ENCODE peak calls at places on chromosomes 5 and 9, in six cellular contexts. H, Y, T, P, S and Q are unnamed samples.

GRCh38 chr9:130756037-130756436 is 62.5 kb downstream of the EXOSC2 start:
- DNase-seq in H (no peak), T (no peak), S (no peak), Y (no peak), P (no peak), Q (no peak)

GRCh38 chr9:79264511-79265448 is 307.0 kb upstream of the TLE4 start:
- DNase-seq in S (no peak), T (no peak), P (no peak), H (no peak), Y (no peak), Q (no peak)

GRCh38 chr5:136275601-136276000 is 82.6 kb upstream of the SMIM32 start:
- DNase-seq in P (no peak), Y (no peak), S (no peak), T (no peak), H (no peak), Q (no peak)

GRCh38 chr9:128011071-128011817 is 30.5 kb upstream of the EEIG1 start:
- DNase-seq in S (no peak), P (no peak), Y (no peak), T (no peak), H (no peak), Q (no peak)

GRCh38 chr5:91556-92263 is at the start of gene PLEKHG4B:
- DNase-seq in H (no peak), S (no peak), Y (no peak), T (no peak), P (no peak), Q (peak; percentile 86)

GRCh38 chr9:70852711-70853240 is 268.6 kb downstream of the TRPM3 start:
- DNase-seq in Y (no peak), S (no peak), P (no peak), H (no peak), T (peak; percentile 22), Q (no peak)

GRCh38 chr5:26192496-26192895 is 845.9 kb downstream of the CDH9 start:
- DNase-seq in H (no peak), S (no peak), T (no peak), P (no peak), Y (no peak), Q (no peak)

GRCh38 chr5:171314728-171315385 is 5.8 kb downstream of the TLX3 start:
- DNase-seq in T (no peak), S (no peak), Y (peak; percentile 86), P (no peak), H (no peak), Q (no peak)

GRCh38 chr9:135330307-135330631 is 149.3 kb upstream of the PPP1R26 start:
- DNase-seq in S (peak; percentile 4), T (no peak), H (no peak), Y (no peak), P (peak; percentile 31), Q (peak; percentile 65)

GRCh38 chr9:95494416-95495371 is 22.1 kb downstream of the PTCH1 start:
- DNase-seq in T (no peak), H (no peak), P (peak; percentile 90), S (no peak), Y (no peak), Q (no peak)

GRCh38 chr5:79225026-79225425 is 10.9 kb upstream of the JMY start:
- DNase-seq in S (no peak), T (peak; percentile 60), Y (no peak), H (no peak), P (no peak), Q (no peak)

GRCh38 chr9:16202913-16203734 is 650.3 kb downstream of the CCDC171 start:
- DNase-seq in Y (no peak), H (no peak), T (peak; percentile 95), P (no peak), S (no peak), Q (no peak)

GRCh38 chr5:149550267-149550582 is 1.0 kb downstream of the CSNK1A1 start:
- DNase-seq in H (no peak), T (peak; percentile 79), Y (no peak), P (no peak), S (no peak), Q (no peak)

GRCh38 chr5:54390015-54390414 is 65.5 kb upstream of the HSPB3 start:
- DNase-seq in H (peak; percentile 40), S (no peak), P (no peak), Y (no peak), T (peak; percentile 96), Q (no peak)

GRCh38 chr5:10424124-10424731 is 17.5 kb upstream of the ROPN1L start:
- DNase-seq in Y (no peak), P (no peak), H (no peak), S (no peak), T (peak; percentile 60), Q (no peak)

GRCh38 chr9:119487118-119487827 is 118.0 kb upstream of the BRINP1 start:
- DNase-seq in P (no peak), T (no peak), H (no peak), Y (no peak), S (no peak), Q (no peak)

GRCh38 chr5:76703707-76704106 is 12.2 kb upstream of the F2R start:
- DNase-seq in S (no peak), T (no peak), Y (no peak), H (no peak), P (no peak), Q (no peak)

GRCh38 chr9:110429453-110429852 is 91.8 kb upstream of the TXNDC8 start:
- DNase-seq in S (no peak), Y (no peak), H (no peak), P (no peak), T (peak; percentile 59), Q (no peak)

GRCh38 chr9:110426052-110426709 is 88.5 kb upstream of the TXNDC8 start:
- DNase-seq in S (no peak), T (peak; percentile 48), H (no peak), P (no peak), Y (no peak), Q (no peak)

GRCh38 chr9:110432253-110432652 is 94.6 kb upstream of the TXNDC8 start:
- DNase-seq in P (no peak), S (no peak), T (peak; percentile 65), H (no peak), Y (no peak), Q (no peak)

GRCh38 chr9:110427497-110428104 is 89.9 kb upstream of the TXNDC8 start:
- DNase-seq in H (no peak), T (peak; percentile 50), Y (no peak), S (peak; percentile 16), P (no peak), Q (no peak)
- TF ChIP-seq CTCF in H (no peak), T (peak; percentile 71), Y (peak; percentile 81), S (no peak), P (no peak), Q (peak; percentile 69)

GRCh38 chr5:84445049-84445685 is 60.5 kb upstream of the EDIL3 start:
- DNase-seq in T (no peak), Y (no peak), S (no peak), H (no peak), P (no peak), Q (no peak)

GRCh38 chr5:84453405-84453804 is 68.7 kb upstream of the EDIL3 start:
- DNase-seq in T (no peak), P (no peak), Y (no peak), H (no peak), S (no peak), Q (no peak)

GRCh38 chr5:84450617-84451414 is 66.1 kb upstream of the EDIL3 start:
- DNase-seq in H (no peak), P (no peak), T (peak; percentile 22), Y (no peak), S (no peak), Q (no peak)
- TF ChIP-seq CTCF in H (no peak), P (no peak), T (peak; percentile 39), Y (peak; percentile 79), S (no peak), Q (peak; percentile 64)

GRCh38 chr9:99238331-99238730 is 16.2 kb downstream of the SEC61B start:
- DNase-seq in P (no peak), S (no peak), Y (no peak), T (no peak), H (no peak), Q (no peak)

GRCh38 chr9:99244300-99245260 is 22.5 kb downstream of the SEC61B start:
- DNase-seq in Y (no peak), H (no peak), S (no peak), T (no peak), P (no peak), Q (no peak)

GRCh38 chr9:99239341-99240055 is 17.4 kb downstream of the SEC61B start:
- DNase-seq in H (no peak), P (no peak), T (peak; percentile 75), S (no peak), Y (no peak), Q (no peak)

GRCh38 chr9:99237356-99237755 is 15.3 kb downstream of the SEC61B start:
- DNase-seq in H (no peak), Y (no peak), S (no peak), P (no peak), T (no peak), Q (no peak)

DNA sequence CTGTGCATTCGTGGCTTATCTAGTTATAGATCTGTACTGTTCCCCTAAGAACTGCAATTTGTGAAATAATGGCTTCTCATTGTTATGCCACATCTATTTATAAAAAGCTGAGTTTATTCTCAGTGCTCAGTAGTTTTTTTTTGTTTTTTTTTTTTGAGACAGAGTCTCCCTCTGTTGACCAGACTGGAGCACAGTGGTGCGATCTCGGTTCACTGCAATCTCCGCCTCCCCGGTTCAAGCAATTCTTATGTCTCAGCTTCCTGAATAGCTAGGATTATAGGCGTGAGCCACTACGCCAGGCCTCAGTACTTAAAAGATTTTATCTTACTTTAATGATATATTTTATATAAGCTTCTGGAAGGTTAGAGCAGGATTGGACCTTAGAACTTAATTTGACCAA is 19.0 kb downstream of the SEC61B start:
- DNase-seq in S (no peak), Y (no peak), H (no peak), P (no peak), T (no peak), Q (no peak)
- TF ChIP-seq CTCF in S (no peak), Y (peak; percentile 42), H (no peak), P (no peak), T (no peak), Q (peak; percentile 19)

GRCh38 chr9:114592356-114592755 is 4.8 kb downstream of the ATP6V1G1 start:
- DNase-seq in P (peak; percentile 78), T (peak; percentile 37), Y (no peak), S (no peak), H (peak; percentile 26), Q (no peak)
- TF ChIP-seq CTCF in P (peak; percentile 74), T (peak; percentile 34), Y (peak; percentile 74), S (no peak), H (no peak), Q (no peak)

DNA sequence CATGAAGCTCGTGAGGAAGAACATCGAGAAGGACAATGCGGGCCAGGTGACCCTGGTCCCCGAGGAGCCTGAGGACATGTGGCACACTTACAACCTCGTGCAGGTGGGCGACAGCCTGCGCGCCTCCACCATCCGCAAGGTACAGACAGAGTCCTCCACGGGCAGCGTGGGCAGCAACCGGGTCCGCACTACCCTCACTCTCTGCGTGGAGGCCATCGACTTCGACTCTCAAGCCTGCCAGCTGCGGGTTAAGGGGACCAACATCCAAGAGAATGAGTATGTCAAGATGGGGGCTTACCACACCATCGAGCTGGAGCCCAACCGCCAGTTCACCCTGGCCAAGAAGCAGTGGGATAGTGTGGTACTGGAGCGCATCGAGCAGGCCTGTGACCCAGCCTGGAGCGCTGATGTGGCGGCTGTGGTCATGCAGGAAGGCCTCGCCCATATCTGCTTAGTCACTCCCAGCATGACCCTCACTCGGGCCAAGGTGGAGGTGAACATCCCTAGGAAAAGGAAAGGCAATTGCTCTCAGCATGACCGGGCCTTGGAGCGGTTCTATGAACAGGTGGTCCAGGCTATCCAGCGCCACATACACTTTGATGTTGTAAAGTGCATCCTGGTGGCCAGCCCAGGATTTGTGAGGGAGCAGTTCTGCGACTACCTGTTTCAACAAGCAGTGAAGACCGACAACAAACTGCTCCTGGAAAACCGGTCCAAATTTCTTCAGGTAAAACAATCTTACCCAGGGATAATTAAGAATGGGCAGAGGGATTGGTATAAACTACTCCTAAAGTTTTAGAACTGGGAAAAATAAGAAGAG is 12.9 kb downstream of the ITGA1 start:
- DNase-seq in Y (peak; percentile 93), P (peak; percentile 59), H (peak; percentile 49), T (peak; percentile 76), S (peak; percentile 64), Q (no peak)
- TF ChIP-seq CTCF in Y (peak; percentile 46), P (no peak), H (no peak), T (no peak), S (no peak), Q (peak; percentile 49)